ENCODE peak calls at places on chromosomes 4 and X, in seven cellular contexts. One of them, this sample, is unnamed.
A peak's percentile ranks its signal among the peaks of the same experiment; 100 is the strongest.

GRCh38 chrX:17032351-17032750 is 85.9 kb downstream of the REPS2 start:
- DNase-seq in GM12878: no peak
- DNase-seq in H1: no peak
- DNase-seq in K562: no peak
- DNase-seq in SK-N-SH: no peak
- DNase-seq in HCT116: no peak
- DNase-seq in HepG2: no peak
- DNase-seq in this sample: no peak

GRCh38 chr4:186771624-186772023 is 48.0 kb upstream of the FAT1 start:
- DNase-seq in GM12878: no peak
- DNase-seq in H1: no peak
- DNase-seq in K562: no peak
- DNase-seq in SK-N-SH: no peak
- DNase-seq in HCT116: no peak
- DNase-seq in HepG2: no peak
- DNase-seq in this sample: no peak

GRCh38 chr4:78951862-78952472 is 12.7 kb upstream of the PAQR3 start:
- DNase-seq in GM12878: no peak
- DNase-seq in H1: no peak
- DNase-seq in K562: peak; percentile 57
- DNase-seq in SK-N-SH: peak; percentile 30
- DNase-seq in HCT116: peak; percentile 32
- DNase-seq in HepG2: peak; percentile 33
- DNase-seq in this sample: peak; percentile 64

GRCh38 chr4:61202100-61202637 is 2.0 kb downstream of the ADGRL3 start:
- DNase-seq in GM12878: no peak
- DNase-seq in H1: peak; percentile 60
- DNase-seq in K562: no peak
- DNase-seq in SK-N-SH: peak; percentile 60
- DNase-seq in HCT116: no peak
- DNase-seq in HepG2: no peak
- DNase-seq in this sample: no peak

GRCh38 chr4:54228064-54228527 is 997 bp upstream of the PDGFRA start:
- DNase-seq in GM12878: no peak
- DNase-seq in H1: peak; percentile 93
- DNase-seq in K562: peak; percentile 60
- DNase-seq in SK-N-SH: peak; percentile 87
- DNase-seq in HCT116: no peak
- DNase-seq in HepG2: peak; percentile 5
- DNase-seq in this sample: peak; percentile 43

GRCh38 chr4:77821775-77822174 is 2.6 kb upstream of the CNOT6L start:
- DNase-seq in GM12878: no peak
- DNase-seq in H1: no peak
- DNase-seq in K562: no peak
- DNase-seq in SK-N-SH: no peak
- DNase-seq in HCT116: no peak
- DNase-seq in HepG2: no peak
- DNase-seq in this sample: no peak

GRCh38 chrX:106177106-106177981 is 9.2 kb downstream of the PWWP3B start:
- DNase-seq in GM12878: no peak
- DNase-seq in H1: peak; percentile 72
- DNase-seq in K562: peak; percentile 6
- DNase-seq in SK-N-SH: no peak
- DNase-seq in HCT116: no peak
- DNase-seq in HepG2: no peak
- DNase-seq in this sample: peak; percentile 42

GRCh38 chrX:70434352-70434866 is 10.2 kb upstream of the DLG3 start:
- DNase-seq in GM12878: no peak
- DNase-seq in H1: peak; percentile 73
- DNase-seq in K562: peak; percentile 84
- DNase-seq in SK-N-SH: peak; percentile 93
- DNase-seq in HCT116: peak; percentile 72
- DNase-seq in HepG2: peak; percentile 73
- DNase-seq in this sample: peak; percentile 74

GRCh38 chr4:128854433-128854832 is 44.9 kb downstream of the JADE1 start:
- DNase-seq in GM12878: no peak
- DNase-seq in H1: no peak
- DNase-seq in K562: no peak
- DNase-seq in SK-N-SH: no peak
- DNase-seq in HCT116: no peak
- DNase-seq in HepG2: no peak
- DNase-seq in this sample: no peak

GRCh38 chr4:77104405-77105292 is 28.9 kb upstream of the CCNI start:
- DNase-seq in GM12878: no peak
- DNase-seq in H1: no peak
- DNase-seq in K562: no peak
- DNase-seq in SK-N-SH: no peak
- DNase-seq in HCT116: no peak
- DNase-seq in HepG2: no peak
- DNase-seq in this sample: peak; percentile 95

GRCh38 chr4:37392540-37393255 is 148.2 kb downstream of the NWD2 start:
- DNase-seq in GM12878: no peak
- DNase-seq in H1: no peak
- DNase-seq in K562: no peak
- DNase-seq in SK-N-SH: no peak
- DNase-seq in HCT116: peak; percentile 23
- DNase-seq in HepG2: no peak
- DNase-seq in this sample: peak; percentile 44

GRCh38 chr4:139511320-139511719 is 44.7 kb downstream of the SETD7 start:
- DNase-seq in GM12878: no peak
- DNase-seq in H1: no peak
- DNase-seq in K562: no peak
- DNase-seq in SK-N-SH: no peak
- DNase-seq in HCT116: no peak
- DNase-seq in HepG2: no peak
- DNase-seq in this sample: no peak

GRCh38 chr4:114563536-114564315 is 34.9 kb upstream of the UGT8 start:
- DNase-seq in GM12878: no peak
- DNase-seq in H1: no peak
- DNase-seq in K562: no peak
- DNase-seq in SK-N-SH: no peak
- DNase-seq in HCT116: no peak
- DNase-seq in HepG2: no peak
- DNase-seq in this sample: no peak

GRCh38 chrX:20530319-20530979 is 263.7 kb upstream of the RPS6KA3 start:
- DNase-seq in GM12878: peak; percentile 5
- DNase-seq in H1: peak; percentile 63
- DNase-seq in K562: peak; percentile 55
- DNase-seq in SK-N-SH: peak; percentile 41
- DNase-seq in HCT116: peak; percentile 29
- DNase-seq in HepG2: peak; percentile 30
- DNase-seq in this sample: peak; percentile 64

GRCh38 chr4:19030048-19030447 is 1008.5 kb upstream of the LCORL start:
- DNase-seq in GM12878: no peak
- DNase-seq in H1: no peak
- DNase-seq in K562: no peak
- DNase-seq in SK-N-SH: no peak
- DNase-seq in HCT116: no peak
- DNase-seq in HepG2: no peak
- DNase-seq in this sample: no peak

GRCh38 chr4:173958445-173958844 is 325.0 kb downstream of the FBXO8 start:
- DNase-seq in GM12878: no peak
- DNase-seq in H1: no peak
- DNase-seq in K562: no peak
- DNase-seq in SK-N-SH: no peak
- DNase-seq in HCT116: no peak
- DNase-seq in HepG2: no peak
- DNase-seq in this sample: no peak

DNA sequence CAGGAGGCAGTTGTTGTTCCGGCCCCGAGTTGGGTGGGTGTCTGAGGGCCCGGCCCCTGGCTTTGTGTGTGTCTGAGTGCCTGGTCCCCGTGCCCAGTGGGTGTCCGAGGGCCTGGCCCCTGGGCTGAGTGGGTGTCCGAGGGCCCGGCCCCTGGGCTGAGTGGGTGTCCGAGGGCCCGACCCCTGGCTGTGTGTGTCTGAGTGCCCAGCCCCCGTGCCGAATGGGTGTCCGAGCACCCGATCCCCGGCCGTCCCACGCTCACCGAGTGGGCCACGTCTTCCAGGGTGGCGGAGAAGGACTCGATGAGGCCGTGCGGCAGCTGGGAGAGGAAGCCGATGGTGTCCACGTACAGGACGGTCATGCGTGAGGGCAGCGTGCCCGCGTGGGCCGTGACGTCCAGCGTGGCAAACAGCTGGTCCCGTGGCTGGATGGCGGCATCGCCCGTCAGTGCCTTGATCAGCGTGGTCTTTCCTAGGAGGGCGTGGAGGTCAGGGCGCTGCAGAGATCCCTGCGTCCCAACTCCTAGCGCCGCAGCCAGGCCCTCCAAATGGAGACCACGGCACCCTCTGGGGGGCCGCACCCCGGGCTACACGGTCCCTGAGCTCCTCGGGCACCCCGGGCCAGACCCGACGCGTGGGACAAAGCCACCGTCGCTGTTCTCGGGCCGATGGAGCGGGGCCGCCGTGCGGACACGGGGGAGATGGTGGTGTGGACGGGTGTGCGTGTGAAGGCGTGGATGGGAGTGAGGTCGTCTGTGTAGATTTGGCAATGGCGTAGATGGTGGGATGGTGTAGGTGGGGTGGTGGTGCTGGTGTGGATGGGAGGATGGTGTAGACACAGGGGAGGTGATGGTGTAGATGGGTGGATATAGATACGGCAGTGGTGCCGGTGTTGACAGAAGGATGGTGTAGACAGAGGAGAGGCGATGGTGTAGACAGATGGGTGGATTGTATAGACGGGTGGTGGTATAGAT is 7.2 kb downstream of the GTPBP6 start:
- DNase-seq in GM12878: no peak
- DNase-seq in H1: no peak
- DNase-seq in K562: no peak
- DNase-seq in SK-N-SH: no peak
- DNase-seq in HCT116: no peak
- DNase-seq in HepG2: no peak
- DNase-seq in this sample: no peak
- TF ChIP-seq JUND in GM12878: no peak
- TF ChIP-seq JUND in H1: no peak
- TF ChIP-seq JUND in K562: no peak
- TF ChIP-seq JUND in SK-N-SH: no peak
- TF ChIP-seq JUND in HCT116: no peak
- TF ChIP-seq JUND in HepG2: no peak
- TF ChIP-seq JUND in this sample: no peak

GRCh38 chr4:3471098-3471760 is 8.1 kb downstream of the DOK7 start:
- DNase-seq in GM12878: no peak
- DNase-seq in H1: no peak
- DNase-seq in K562: no peak
- DNase-seq in SK-N-SH: no peak
- DNase-seq in HCT116: no peak
- DNase-seq in HepG2: no peak
- DNase-seq in this sample: no peak

GRCh38 chr4:3471886-3472285 is 8.8 kb downstream of the DOK7 start:
- DNase-seq in GM12878: no peak
- DNase-seq in H1: no peak
- DNase-seq in K562: no peak
- DNase-seq in SK-N-SH: no peak
- DNase-seq in HCT116: no peak
- DNase-seq in HepG2: no peak
- DNase-seq in this sample: no peak

GRCh38 chr4:3473251-3473942 is 10.3 kb downstream of the DOK7 start:
- DNase-seq in GM12878: no peak
- DNase-seq in H1: no peak
- DNase-seq in K562: no peak
- DNase-seq in SK-N-SH: no peak
- DNase-seq in HCT116: no peak
- DNase-seq in HepG2: no peak
- DNase-seq in this sample: no peak

GRCh38 chr4:3473943-3474335 is 10.8 kb downstream of the DOK7 start:
- DNase-seq in GM12878: no peak
- DNase-seq in H1: no peak
- DNase-seq in K562: no peak
- DNase-seq in SK-N-SH: no peak
- DNase-seq in HCT116: no peak
- DNase-seq in HepG2: no peak
- DNase-seq in this sample: no peak

GRCh38 chr4:3472411-3473141 is 9.5 kb downstream of the DOK7 start:
- DNase-seq in GM12878: no peak
- DNase-seq in H1: no peak
- DNase-seq in K562: no peak
- DNase-seq in SK-N-SH: no peak
- DNase-seq in HCT116: no peak
- DNase-seq in HepG2: no peak
- DNase-seq in this sample: no peak
- TF ChIP-seq JUND in GM12878: no peak
- TF ChIP-seq JUND in H1: no peak
- TF ChIP-seq JUND in K562: no peak
- TF ChIP-seq JUND in SK-N-SH: no peak
- TF ChIP-seq JUND in HCT116: no peak
- TF ChIP-seq JUND in HepG2: no peak
- TF ChIP-seq JUND in this sample: no peak

GRCh38 chr4:140928880-140929279 is 172.7 kb upstream of the TBC1D9 start:
- DNase-seq in GM12878: no peak
- DNase-seq in H1: no peak
- DNase-seq in K562: no peak
- DNase-seq in SK-N-SH: no peak
- DNase-seq in HCT116: no peak
- DNase-seq in HepG2: no peak
- DNase-seq in this sample: no peak
- TF ChIP-seq JUND in GM12878: no peak
- TF ChIP-seq JUND in H1: no peak
- TF ChIP-seq JUND in K562: no peak
- TF ChIP-seq JUND in SK-N-SH: no peak
- TF ChIP-seq JUND in HCT116: no peak
- TF ChIP-seq JUND in HepG2: no peak
- TF ChIP-seq JUND in this sample: no peak

GRCh38 chr4:80266267-80266901 is at the start of gene FGF5:
- DNase-seq in GM12878: no peak
- DNase-seq in H1: peak; percentile 77
- DNase-seq in K562: peak; percentile 84
- DNase-seq in SK-N-SH: peak; percentile 83
- DNase-seq in HCT116: no peak
- DNase-seq in HepG2: no peak
- DNase-seq in this sample: no peak

GRCh38 chr4:80266902-80267380 is 477 bp downstream of the FGF5 start:
- DNase-seq in GM12878: no peak
- DNase-seq in H1: no peak
- DNase-seq in K562: peak; percentile 34
- DNase-seq in SK-N-SH: peak; percentile 59
- DNase-seq in HCT116: no peak
- DNase-seq in HepG2: no peak
- DNase-seq in this sample: peak; percentile 2

GRCh38 chr4:80270321-80270720 is 3.9 kb downstream of the FGF5 start:
- DNase-seq in GM12878: no peak
- DNase-seq in H1: no peak
- DNase-seq in K562: no peak
- DNase-seq in SK-N-SH: no peak
- DNase-seq in HCT116: no peak
- DNase-seq in HepG2: no peak
- DNase-seq in this sample: no peak

GRCh38 chr4:80268081-80268823 is 1.8 kb downstream of the FGF5 start:
- DNase-seq in GM12878: no peak
- DNase-seq in H1: peak; percentile 55
- DNase-seq in K562: no peak
- DNase-seq in SK-N-SH: peak; percentile 20
- DNase-seq in HCT116: no peak
- DNase-seq in HepG2: no peak
- DNase-seq in this sample: no peak

DNA sequence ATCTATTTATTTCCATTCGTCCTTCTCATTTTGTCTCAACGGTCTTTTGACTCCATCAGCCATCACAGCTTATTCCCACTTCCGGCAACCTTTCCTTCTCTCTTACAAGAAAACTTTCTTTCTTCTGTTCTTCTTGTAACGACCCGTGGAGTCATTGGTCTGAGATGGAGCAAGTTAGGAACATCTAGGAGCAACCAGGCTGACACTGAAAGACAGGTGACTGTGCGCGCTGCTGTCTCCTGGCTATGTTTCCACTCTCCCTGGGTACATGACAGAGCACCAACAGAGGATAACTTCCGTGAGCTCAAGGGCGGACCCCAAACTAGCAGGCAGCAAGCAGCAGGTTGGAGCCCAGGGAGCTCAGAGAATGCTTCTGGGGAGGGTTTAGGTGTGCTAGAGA is 2.5 kb downstream of the FGF5 start:
- DNase-seq in GM12878: no peak
- DNase-seq in H1: no peak
- DNase-seq in K562: no peak
- DNase-seq in SK-N-SH: no peak
- DNase-seq in HCT116: no peak
- DNase-seq in HepG2: no peak
- DNase-seq in this sample: no peak
- TF ChIP-seq JUND in GM12878: no peak
- TF ChIP-seq JUND in H1: no peak
- TF ChIP-seq JUND in K562: no peak
- TF ChIP-seq JUND in SK-N-SH: no peak
- TF ChIP-seq JUND in HCT116: no peak
- TF ChIP-seq JUND in HepG2: no peak
- TF ChIP-seq JUND in this sample: no peak

This sample was measured in T47D.